ENCODE peak calls at places on chromosomes 6 and 20, in nine cellular contexts. C is A549, Y is fibroblast of lung, G is mammary epithelial cell, M is neural progenitor cell, F is GM23248, W is SK-N-SH, R is hepatocyte, A is Karpas-422. S is an unnamed sample.

GRCh38 chr20:58173930-58174707 is 54.3 kb downstream of the ANKRD60 start:
- DNase-seq in C (no peak), W (peak; percentile 90), A (no peak), F (peak; percentile 51), G (no peak), R (peak; percentile 19), Y (no peak), M (no peak), S (no peak)

GRCh38 chr20:25116746-25117457 is 35.0 kb upstream of the VSX1 start:
- DNase-seq in Y (no peak), R (no peak), F (no peak), A (no peak), M (no peak), G (no peak), C (no peak), W (no peak), S (no peak)

GRCh38 chr20:63625771-63626423 is 1.0 kb downstream of the GMEB2 start:
- DNase-seq in W (peak; percentile 67), F (peak; percentile 59), G (no peak), R (peak; percentile 56), M (peak; percentile 34), C (no peak), A (peak; percentile 73), Y (peak; percentile 51), S (no peak)

GRCh38 chr20:45470262-45470931 is 844 bp downstream of the WFDC2 start:
- DNase-seq in G (no peak), F (peak; percentile 54), C (no peak), A (no peak), M (peak; percentile 65), W (peak; percentile 73), Y (peak; percentile 5), R (peak; percentile 65), S (no peak)

GRCh38 chr20:24339179-24339578 is 130.2 kb upstream of the SYNDIG1 start:
- DNase-seq in R (no peak), M (no peak), C (no peak), Y (peak; percentile 1), A (no peak), F (no peak), G (peak; percentile 96), W (no peak), S (no peak)

GRCh38 chr6:2522521-2522920 is 228.2 kb downstream of the MYLK4 start:
- DNase-seq in A (no peak), W (no peak), C (no peak), Y (peak; percentile 73), G (peak; percentile 82), M (no peak), F (peak; percentile 29), R (no peak), S (no peak)

GRCh38 chr6:105291525-105291924 is 111.4 kb downstream of the PREP start:
- DNase-seq in R (no peak), G (no peak), A (no peak), Y (no peak), W (no peak), M (no peak), C (no peak), F (no peak), S (no peak)

GRCh38 chr6:154872605-154873004 is 122.5 kb upstream of the TIAM2 start:
- DNase-seq in W (no peak), F (no peak), A (no peak), C (no peak), Y (no peak), M (peak; percentile 49), R (no peak), G (no peak), S (no peak)

GRCh38 chr20:22904411-22904810 is 130.7 kb upstream of the SSTR4 start:
- DNase-seq in A (no peak), G (no peak), C (no peak), Y (no peak), M (no peak), F (peak; percentile 51), W (no peak), R (no peak), S (no peak)

GRCh38 chr6:3888153-3888957 is 39.2 kb downstream of the FAM50B start:
- DNase-seq in Y (no peak), G (no peak), F (peak; percentile 21), C (peak; percentile 26), R (no peak), M (no peak), A (no peak), W (no peak), S (no peak)

GRCh38 chr6:29976588-29977424 is 34.5 kb downstream of the HLA-A start:
- DNase-seq in G (peak; percentile 70), C (peak; percentile 55), A (no peak), W (peak; percentile 80), R (peak; percentile 87), M (peak; percentile 79), F (peak; percentile 92), Y (peak; percentile 69), S (peak; percentile 57)

GRCh38 chr6:57162516-57162915 is 9.6 kb upstream of the BAG2 start:
- DNase-seq in M (no peak), G (no peak), C (no peak), W (no peak), F (peak; percentile 36), A (no peak), Y (peak; percentile 14), R (no peak), S (no peak)

GRCh38 chr6:11354019-11354418 is 121.6 kb upstream of the NEDD9 start:
- DNase-seq in C (no peak), A (no peak), W (no peak), F (peak; percentile 47), Y (peak; percentile 85), M (no peak), G (peak; percentile 90), R (no peak), S (no peak)

GRCh38 chr6:50120300-50120699 is 70.6 kb upstream of the DEFB112 start:
- DNase-seq in G (peak; percentile 68), F (peak; percentile 16), A (no peak), R (no peak), C (no peak), Y (no peak), M (no peak), W (no peak), S (no peak)

GRCh38 chr20:41989935-41990635 is 371.9 kb upstream of the CHD6 start:
- DNase-seq in M (peak; percentile 50), Y (no peak), C (no peak), R (peak; percentile 22), A (no peak), G (no peak), F (no peak), W (peak; percentile 68), S (no peak)

GRCh38 chr20:38343107-38343797 is 3.0 kb upstream of the LBP start:
- DNase-seq in G (no peak), A (no peak), Y (no peak), R (peak; percentile 27), C (no peak), M (no peak), F (no peak), W (no peak), S (no peak)

DNA sequence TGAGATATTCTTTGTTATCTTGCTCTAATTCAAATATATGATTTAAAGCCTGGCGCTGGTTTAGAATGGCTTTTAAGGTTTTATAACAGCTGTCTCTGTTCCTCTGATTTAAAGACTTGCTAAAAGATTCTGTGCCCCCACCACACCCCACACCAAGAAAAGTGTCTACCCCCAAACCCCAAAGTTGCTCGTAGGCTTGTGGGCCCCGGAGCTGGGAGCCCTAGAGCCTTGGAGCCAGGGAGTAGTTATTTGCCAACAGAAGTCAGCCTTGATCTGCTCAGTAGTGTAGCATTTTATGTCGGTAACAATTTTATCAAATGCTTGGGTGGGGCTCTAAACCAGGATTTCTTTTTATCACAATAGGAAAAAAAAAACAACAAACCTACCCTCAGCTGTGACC is 105.2 kb upstream of the TRAF3IP2 start:
- DNase-seq in F (no peak), Y (no peak), W (no peak), G (no peak), R (no peak), M (no peak), A (no peak), C (no peak), S (no peak)
- H3K4me2 ChIP-seq in F (no peak overlapping the region), Y (no peak overlapping the region), W (no peak overlapping the region), G (no peak overlapping the region), R (no peak overlapping the region), M (no peak overlapping the region), A (peak overlapping the region; percentile 45), C (no peak overlapping the region), S (no peak overlapping the region)

GRCh38 chr6:1062786-1063545 is 248.9 kb upstream of the FOXQ1 start:
- DNase-seq in F (peak; percentile 9), M (peak; percentile 41), R (no peak), C (no peak), Y (no peak), W (no peak), A (no peak), G (no peak), S (no peak)
- H3K4me2 ChIP-seq in F (peak overlapping the region; percentile 2), M (no peak overlapping the region), R (no peak overlapping the region), C (no peak overlapping the region), Y (peak overlapping the region; percentile 13), W (no peak overlapping the region), A (no peak overlapping the region), G (no peak overlapping the region), S (no peak overlapping the region)

DNA sequence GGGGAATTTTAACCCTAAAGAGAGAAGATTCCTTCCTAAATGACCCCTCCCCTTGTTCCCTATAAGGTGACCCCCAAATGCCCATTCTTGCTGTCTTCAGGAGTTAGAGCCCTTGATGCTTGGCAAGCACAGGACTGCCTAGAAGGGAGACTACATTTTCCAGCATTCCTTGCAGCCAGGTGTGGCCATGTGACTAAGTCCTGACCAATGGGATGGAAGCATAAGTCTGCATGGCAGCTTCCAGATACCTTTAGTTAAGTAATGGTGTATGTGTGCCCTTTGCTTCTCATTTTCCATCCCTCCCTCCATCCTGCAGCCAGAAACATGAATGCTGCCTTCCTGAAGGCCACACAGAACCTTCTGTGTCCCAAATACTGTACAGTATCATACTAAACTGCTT is 5.5 kb downstream of the BFSP1 start:
- DNase-seq in W (peak; percentile 50), F (no peak), A (peak; percentile 72), G (peak; percentile 57), C (peak; percentile 46), R (peak; percentile 44), Y (peak; percentile 31), M (peak; percentile 57), S (peak; percentile 58)
- H3K4me2 ChIP-seq in W (no peak overlapping the region), F (no peak overlapping the region), A (no peak overlapping the region), G (peak overlapping the region; percentile 29), C (peak overlapping the region; percentile 9), R (no peak overlapping the region), Y (no peak overlapping the region), M (no peak overlapping the region), S (peak overlapping the region; percentile 26)

GRCh38 chr20:9054176-9054575 is 14.7 kb upstream of the PLCB4 start:
- DNase-seq in R (no peak), C (no peak), A (no peak), W (no peak), M (no peak), F (peak; percentile 80), G (no peak), Y (peak; percentile 77), S (no peak)

GRCh38 chr20:9052136-9052535 is 16.8 kb upstream of the PLCB4 start:
- DNase-seq in R (no peak), C (no peak), G (no peak), Y (no peak), F (no peak), A (no peak), W (no peak), M (no peak), S (peak; percentile 19)

GRCh38 chr20:9053108-9053507 is 15.8 kb upstream of the PLCB4 start:
- DNase-seq in W (no peak), R (no peak), M (no peak), F (no peak), C (no peak), A (no peak), Y (no peak), G (no peak), S (no peak)

DNA sequence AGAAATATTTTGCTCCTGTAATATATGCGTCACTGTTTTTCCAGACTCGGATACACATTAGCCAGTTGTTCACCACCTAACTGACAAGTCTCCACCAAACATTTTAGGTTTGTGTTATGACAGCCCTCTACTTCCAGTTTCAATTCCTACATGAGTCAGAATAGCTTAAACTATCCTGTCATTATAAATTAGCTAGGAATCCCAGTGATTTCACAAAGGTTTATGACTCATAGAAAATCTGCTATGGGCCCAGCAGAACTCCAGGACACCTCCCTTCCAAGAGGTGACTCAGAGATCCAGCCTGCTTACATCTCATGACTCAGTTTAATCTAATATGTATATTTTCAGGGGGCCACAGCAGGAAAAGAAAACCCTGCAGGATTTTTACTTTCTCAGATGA is 17.4 kb upstream of the PLCB4 start:
- DNase-seq in M (no peak), R (peak; percentile 61), W (no peak), F (peak; percentile 98), A (no peak), G (peak; percentile 93), Y (peak; percentile 98), C (peak; percentile 75), S (peak; percentile 86)
- H3K4me2 ChIP-seq in M (no peak overlapping the region), R (no peak overlapping the region), W (peak overlapping the region; percentile 55), F (peak overlapping the region; percentile 72), A (no peak overlapping the region), G (peak overlapping the region; percentile 59), Y (peak overlapping the region; percentile 75), C (peak overlapping the region; percentile 74), S (peak overlapping the region; percentile 86)

S was measured in HCT116.